ENCODE peak calls at places on chromosomes 12 and 14, in four cellular contexts. R is brain microvascular endothelial cell, Y is kidney glomerular epithelial cell, Q is NCI-H1417. C is an unnamed sample.

GRCh38 chr14:74425525-74426201 is 347 bp downstream of the SYNDIG1L start:
- DNase-seq in R (no peak), Y (no peak), Q (no peak), C (no peak)

GRCh38 chr12:124512667-124513296 is 54.6 kb downstream of the NCOR2 start:
- DNase-seq in R (peak; percentile 99), Q (no peak), Y (peak; percentile 88), C (peak; percentile 85)

GRCh38 chr14:93785423-93785822 is 2.9 kb downstream of the PRIMA1 start:
- DNase-seq in R (no peak), Q (no peak), Y (no peak), C (no peak)

GRCh38 chr12:119679081-119679480 is 11.1 kb downstream of the PRKAB1 start:
- DNase-seq in Y (no peak), Q (peak; percentile 92), R (peak; percentile 9), C (no peak)

GRCh38 chr14:69464379-69464778 is 20.1 kb upstream of the PLEKHD1 start:
- DNase-seq in Y (no peak), R (peak; percentile 14), Q (no peak), C (no peak)

GRCh38 chr14:92441751-92442477 is 71.7 kb upstream of the RIN3 start:
- DNase-seq in Y (no peak), R (no peak), Q (no peak), C (no peak)

GRCh38 chr14:105989746-105990302 is 463.4 kb downstream of the TMEM121 start:
- DNase-seq in Y (no peak), R (no peak), Q (no peak), C (peak; percentile 63)

GRCh38 chr14:100438678-100439592 is 115.8 kb downstream of the SLC25A47 start:
- DNase-seq in Y (peak; percentile 81), Q (no peak), R (peak; percentile 86), C (peak; percentile 78)

GRCh38 chr12:28035483-28035882 is 63.0 kb upstream of the PTHLH start:
- DNase-seq in R (peak; percentile 54), Y (no peak), Q (no peak), C (peak; percentile 33)

GRCh38 chr12:125222876-125223275 is 157.6 kb downstream of the AACS start:
- DNase-seq in Q (no peak), Y (no peak), R (no peak), C (no peak)

GRCh38 chr14:90539996-90540395 is 143.2 kb downstream of the CALM1 start:
- DNase-seq in Q (no peak), R (no peak), Y (no peak), C (no peak)

GRCh38 chr14:77812028-77812427 is 12.1 kb downstream of the ADCK1 start:
- DNase-seq in R (no peak), Y (no peak), Q (no peak), C (no peak)

GRCh38 chr12:75130811-75131210 is 78.8 kb downstream of the KCNC2 start:
- DNase-seq in Y (no peak), Q (no peak), R (no peak), C (no peak)

C was measured in RCC 7860.